ENCODE peak calls at places on chromosomes 7 and 10, in four cellular contexts. Y is CD8-positive, alpha-beta T cell; T is fibroblast of lung; K is lower lobe of right lung. D is an unnamed sample. For H3K4me1, the result is how much of the 10 kb centered on the place peaks cover.

GRCh38 chr7:15685358-15686181 is 913 bp downstream of the MEOX2 start:
- DNase-seq in Y (no peak), T (peak), K (peak), D (no peak)

GRCh38 chr7:134014935-134015334 is 112.2 kb upstream of the LRGUK start:
- DNase-seq in K (no peak), Y (no peak), T (no peak), D (no peak)

GRCh38 chr10:118626953-118627352 is 31.5 kb upstream of the PRLHR start:
- DNase-seq in Y (no peak), K (no peak), T (no peak), D (peak)

GRCh38 chr10:8726087-8726486 is 671.6 kb downstream of the GATA3 start:
- DNase-seq in T (no peak), K (no peak), Y (no peak), D (no peak)

GRCh38 chr10:118807512-118808305 is 52.9 kb upstream of the CACUL1 start:
- DNase-seq in Y (no peak), T (no peak), K (no peak), D (no peak)

GRCh38 chr10:29804025-29804852 is 169.5 kb upstream of the SVIL start:
- DNase-seq in Y (no peak), T (peak), K (peak), D (no peak)

GRCh38 chr10:69715156-69715898 is 85.3 kb downstream of the FAM241B start:
- DNase-seq in T (peak), Y (no peak), K (no peak), D (no peak)

GRCh38 chr7:131238260-131238940 is 89.3 kb upstream of the MKLN1 start:
- DNase-seq in T (peak), K (no peak), Y (no peak), D (no peak)

GRCh38 chr7:92489634-92490033 is 11.9 kb upstream of the ERVW-1 start:
- DNase-seq in Y (no peak), T (no peak), K (no peak), D (no peak)

GRCh38 chr7:1228535-1229333 is 3.9 kb upstream of the UNCX start:
- DNase-seq in T (no peak), K (no peak), Y (no peak), D (no peak)

GRCh38 chr7:127413962-127414361 is 21.5 kb upstream of the ZNF800 start:
- DNase-seq in Y (no peak), T (no peak), K (no peak), D (peak)

GRCh38 chr7:85222522-85222921 is 35.7 kb upstream of the SEMA3D start:
- DNase-seq in K (no peak), Y (no peak), T (no peak), D (no peak)

GRCh38 chr10:72274730-72275350 is 1.1 kb downstream of the DDIT4 start:
- DNase-seq in Y (peak), K (peak), T (peak), D (peak)

GRCh38 chr10:80163741-80164341 is 31.3 kb downstream of the PLAC9 start:
- DNase-seq in Y (no peak), K (no peak), T (peak), D (no peak)

GRCh38 chr7:131959106-131959812 is 402.8 kb upstream of the PODXL start:
- DNase-seq in K (no peak), Y (no peak), T (no peak), D (no peak)

GRCh38 chr10:1047937-1048336 is 982 bp downstream of the IDI1 start:
- DNase-seq in Y (no peak), T (no peak), K (no peak), D (no peak)

GRCh38 chr10:113060221-113061053 is 110.4 kb downstream of the TCF7L2 start:
- DNase-seq in T (peak), Y (no peak), K (peak), D (peak)

GRCh38 chr7:16648551-16648950 is 2.6 kb downstream of the BZW2 start:
- DNase-seq in T (no peak), K (no peak), Y (no peak), D (no peak)

GRCh38 chr7:107469836-107470416 is at the start of gene GPR22:
- DNase-seq in K (no peak), Y (no peak), T (no peak), D (no peak)

GRCh38 chr7:26864309-26865093 is at the start of gene SKAP2:
- DNase-seq in T (peak), K (peak), Y (peak), D (peak)

GRCh38 chr10:122730238-122730637 is 30.6 kb upstream of the C10orf120 start:
- DNase-seq in Y (no peak), K (no peak), T (no peak), D (no peak)

GRCh38 chr10:3229815-3230214 is 57.2 kb upstream of the PITRM1 start:
- DNase-seq in K (no peak), Y (no peak), T (no peak), D (no peak)

GRCh38 chr10:56537984-56538383 is 176.9 kb upstream of the ZWINT start:
- DNase-seq in T (peak), Y (no peak), K (no peak), D (no peak)

GRCh38 chr10:31401287-31401686 is 82.3 kb downstream of the ZEB1 start:
- DNase-seq in T (no peak), Y (no peak), K (no peak), D (no peak)

GRCh38 chr10:48494073-48494472 is 110.8 kb downstream of the ARHGAP22 start:
- DNase-seq in K (no peak), Y (no peak), T (no peak), D (no peak)

GRCh38 chr10:97631098-97631497 is 2.2 kb downstream of the MORN4 start:
- DNase-seq in Y (no peak), K (no peak), T (peak), D (no peak)

GRCh38 chr10:43524434-43525247 is 49.8 kb downstream of the ZNF239 start:
- DNase-seq in T (peak), Y (no peak), K (no peak), D (no peak)

GRCh38 chr10:43407148-43407575 is 1.8 kb downstream of the HNRNPF start:
- DNase-seq in Y (peak), T (no peak), K (peak), D (peak)

GRCh38 chr7:136480875-136481274 is 387.6 kb upstream of the CHRM2 start:
- DNase-seq in Y (no peak), K (no peak), T (no peak), D (no peak)

GRCh38 chr10:62501547-62501946 is 127.4 kb downstream of the ZNF365 start:
- DNase-seq in T (peak), Y (no peak), K (no peak), D (no peak)
- H3K4me3 ChIP-seq in T (no peak), Y (no peak), K (no peak), D (no peak)

GRCh38 chr7:139752600-139752999 is 25.2 kb downstream of the HIPK2 start:
- DNase-seq in T (no peak), K (no peak), Y (no peak), D (no peak)
- H3K27ac ChIP-seq in T (no peak), K (no peak), Y (no peak), D (no peak)

DNA sequence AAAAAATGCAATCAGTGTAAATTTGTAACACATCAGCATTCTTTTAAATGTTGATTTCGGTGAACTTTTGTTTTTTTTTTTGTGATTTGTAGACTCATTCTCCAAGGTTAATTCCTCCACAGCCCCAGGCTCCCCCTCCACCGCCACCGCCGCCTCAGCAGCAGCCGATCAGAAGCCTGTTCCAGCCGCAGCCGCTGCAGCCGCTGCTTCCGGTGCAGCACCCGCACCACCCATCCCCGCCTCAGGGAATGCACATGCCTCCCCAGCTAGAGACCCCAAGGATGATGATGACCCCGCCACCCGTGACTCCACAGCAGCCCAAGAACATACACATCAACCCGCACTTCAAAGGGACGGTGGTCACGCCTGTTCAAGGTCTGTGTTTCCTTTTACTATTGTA is 66.6 kb downstream of the RBM33 start:
- DNase-seq in Y (no peak), T (no peak), K (no peak), D (no peak)
- H3K4me1 ChIP-seq in Y (under half), T (under half), K (under half), D (under half)

GRCh38 chr7:128790297-128791037 is 1.3 kb upstream of the CCDC136 start:
- DNase-seq in K (no peak), T (no peak), Y (no peak), D (no peak)
- H3K4me3 ChIP-seq in K (peak), T (peak), Y (peak), D (no peak)

DNA sequence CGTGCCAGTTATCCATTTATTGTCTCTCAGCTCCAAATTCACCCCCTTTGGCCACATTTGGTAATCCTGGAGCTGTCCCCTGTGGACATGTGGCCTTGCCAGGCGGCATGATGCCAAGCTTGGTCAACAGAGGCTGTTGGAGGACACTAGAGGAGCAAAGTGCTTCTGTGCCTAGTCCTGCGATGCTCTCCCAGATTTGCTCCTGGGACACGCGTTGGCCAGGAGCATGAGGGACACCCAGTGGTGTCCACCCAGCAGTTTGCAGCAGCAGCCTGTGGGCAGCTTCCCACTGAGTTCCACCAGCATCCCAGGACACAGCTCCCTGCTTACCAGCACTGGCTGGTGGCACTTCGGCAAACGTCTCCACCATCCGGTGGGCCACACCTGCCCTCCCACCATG is 55.5 kb upstream of the STEAP1B start:
- DNase-seq in Y (no peak), K (no peak), T (no peak), D (no peak)
- H3K27ac ChIP-seq in Y (no peak), K (no peak), T (no peak), D (no peak)

GRCh38 chr7:99369767-99370353 is 4.7 kb upstream of the ARPC1B start:
- DNase-seq in T (peak), Y (no peak), K (peak), D (no peak)
- H3K4me1 ChIP-seq in T (under half), Y (under half), K (under half), D (under half)

GRCh38 chr10:124738441-124738840 is 5.7 kb downstream of the FAM53B start:
- DNase-seq in K (no peak), T (no peak), Y (no peak), D (no peak)

GRCh38 chr10:124735491-124736286 is 8.5 kb downstream of the FAM53B start:
- DNase-seq in K (no peak), Y (no peak), T (no peak), D (no peak)

GRCh38 chr10:124737708-124738107 is 6.5 kb downstream of the FAM53B start:
- DNase-seq in T (no peak), K (no peak), Y (no peak), D (no peak)

GRCh38 chr10:124736491-124737136 is 7.6 kb downstream of the FAM53B start:
- DNase-seq in Y (no peak), T (peak), K (peak), D (no peak)

DNA sequence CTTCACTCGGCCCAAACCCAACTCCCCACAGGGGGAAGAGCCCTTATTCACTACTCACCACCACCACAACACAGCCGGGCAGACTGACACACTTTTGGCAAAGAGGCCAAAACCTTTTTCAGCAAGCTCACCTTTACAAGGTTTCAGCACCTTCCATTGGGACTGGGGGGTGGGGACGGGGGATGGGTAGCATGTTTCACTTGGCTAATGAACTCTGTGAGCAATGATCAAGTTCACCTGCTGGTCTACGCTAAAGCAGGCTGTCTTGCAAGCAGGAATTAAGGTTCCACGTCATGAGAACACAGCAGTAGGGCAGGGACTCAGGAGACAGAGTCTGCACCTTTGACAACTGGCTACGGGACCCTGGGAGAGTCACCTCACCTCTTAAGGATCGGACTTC is 7.0 kb downstream of the FAM53B start:
- DNase-seq in Y (no peak), T (no peak), K (no peak), D (no peak)
- H3K4me3 ChIP-seq in Y (no peak), T (no peak), K (no peak), D (peak)

GRCh38 chr10:5002013-5002727 is 1.5 kb downstream of the AKR1C2 start:
- DNase-seq in T (no peak), K (no peak), Y (no peak), D (no peak)
- H3K27ac ChIP-seq in T (no peak), K (no peak), Y (no peak), D (no peak)

GRCh38 chr10:121518321-121518720 is 79.9 kb downstream of the FGFR2 start:
- DNase-seq in T (no peak), Y (no peak), K (no peak), D (no peak)

GRCh38 chr10:121514141-121514865 is 83.9 kb downstream of the FGFR2 start:
- DNase-seq in K (no peak), Y (no peak), T (no peak), D (no peak)

GRCh38 chr10:121519411-121519810 is 78.8 kb downstream of the FGFR2 start:
- DNase-seq in K (no peak), Y (no peak), T (no peak), D (no peak)

GRCh38 chr10:121516483-121516882 is 81.8 kb downstream of the FGFR2 start:
- DNase-seq in K (no peak), T (no peak), Y (no peak), D (no peak)

GRCh38 chr10:121516071-121516470 is 82.2 kb downstream of the FGFR2 start:
- DNase-seq in K (no peak), T (no peak), Y (no peak), D (no peak)
- H3K4me1 ChIP-seq in K (under half), T (under half), Y (under half), D (under half)

D was measured in CD4-positive, CD25-positive, alpha-beta regulatory T cell.